ENCODE peak calls at places on chromosomes 6 and 20, in ten cellular contexts. One of them, this sample, is unnamed.
A peak's percentile ranks its signal among the peaks of the same experiment; 100 is the strongest.

GRCh38 chr6:79250559-79250958 is 16.1 kb upstream of the HMGN3 start:
- DNase-seq in osteocyte: no peak
- DNase-seq in cardiac muscle cell: no peak
- DNase-seq in foreskin fibroblast: no peak
- DNase-seq in fibroblast of pulmonary artery: no peak
- DNase-seq in progenitor cell of endocrine pancreas: no peak
- DNase-seq in epithelial cell of esophagus: no peak
- DNase-seq in K562: no peak
- DNase-seq in mammary epithelial cell: no peak
- DNase-seq in body of pancreas: no peak
- DNase-seq in this sample: no peak

GRCh38 chr6:149864578-149865535 is 698 bp upstream of the LRP11 start:
- DNase-seq in osteocyte: no peak
- DNase-seq in cardiac muscle cell: peak; percentile 61
- DNase-seq in foreskin fibroblast: peak; percentile 86
- DNase-seq in fibroblast of pulmonary artery: peak; percentile 81
- DNase-seq in progenitor cell of endocrine pancreas: no peak
- DNase-seq in epithelial cell of esophagus: peak; percentile 78
- DNase-seq in K562: peak; percentile 68
- DNase-seq in mammary epithelial cell: peak; percentile 52
- DNase-seq in body of pancreas: peak; percentile 54
- DNase-seq in this sample: peak; percentile 3

GRCh38 chr6:111484655-111484974 is 1.6 kb upstream of the REV3L start:
- DNase-seq in osteocyte: no peak
- DNase-seq in cardiac muscle cell: no peak
- DNase-seq in foreskin fibroblast: peak; percentile 26
- DNase-seq in fibroblast of pulmonary artery: no peak
- DNase-seq in progenitor cell of endocrine pancreas: no peak
- DNase-seq in epithelial cell of esophagus: no peak
- DNase-seq in K562: no peak
- DNase-seq in mammary epithelial cell: no peak
- DNase-seq in body of pancreas: no peak
- DNase-seq in this sample: no peak

GRCh38 chr6:33740204-33740608 is 6.5 kb downstream of the IP6K3 start:
- DNase-seq in osteocyte: no peak
- DNase-seq in cardiac muscle cell: no peak
- DNase-seq in foreskin fibroblast: peak; percentile 66
- DNase-seq in fibroblast of pulmonary artery: peak; percentile 32
- DNase-seq in progenitor cell of endocrine pancreas: no peak
- DNase-seq in epithelial cell of esophagus: no peak
- DNase-seq in K562: no peak
- DNase-seq in mammary epithelial cell: no peak
- DNase-seq in body of pancreas: peak; percentile 62
- DNase-seq in this sample: no peak

GRCh38 chr6:83183082-83183828 is 9.8 kb downstream of the PGM3 start:
- DNase-seq in osteocyte: no peak
- DNase-seq in cardiac muscle cell: no peak
- DNase-seq in foreskin fibroblast: peak; percentile 94
- DNase-seq in fibroblast of pulmonary artery: peak; percentile 97
- DNase-seq in progenitor cell of endocrine pancreas: no peak
- DNase-seq in epithelial cell of esophagus: peak; percentile 94
- DNase-seq in K562: no peak
- DNase-seq in mammary epithelial cell: peak; percentile 98
- DNase-seq in body of pancreas: no peak
- DNase-seq in this sample: no peak

GRCh38 chr20:46293084-46293483 is 15.2 kb downstream of the CDH22 start:
- DNase-seq in osteocyte: no peak
- DNase-seq in cardiac muscle cell: peak; percentile 92
- DNase-seq in foreskin fibroblast: peak; percentile 69
- DNase-seq in fibroblast of pulmonary artery: peak; percentile 68
- DNase-seq in progenitor cell of endocrine pancreas: peak; percentile 25
- DNase-seq in epithelial cell of esophagus: peak; percentile 67
- DNase-seq in K562: peak; percentile 38
- DNase-seq in mammary epithelial cell: peak; percentile 37
- DNase-seq in body of pancreas: no peak
- DNase-seq in this sample: no peak

GRCh38 chr6:29005183-29005885 is at the start of gene ZNF311:
- DNase-seq in osteocyte: no peak
- DNase-seq in cardiac muscle cell: peak; percentile 35
- DNase-seq in foreskin fibroblast: peak; percentile 86
- DNase-seq in fibroblast of pulmonary artery: peak; percentile 79
- DNase-seq in progenitor cell of endocrine pancreas: no peak
- DNase-seq in epithelial cell of esophagus: peak; percentile 77
- DNase-seq in K562: peak; percentile 61
- DNase-seq in mammary epithelial cell: peak; percentile 69
- DNase-seq in body of pancreas: peak; percentile 64
- DNase-seq in this sample: no peak

GRCh38 chr6:34358389-34358906 is 34.0 kb downstream of the NUDT3 start:
- DNase-seq in osteocyte: no peak
- DNase-seq in cardiac muscle cell: peak; percentile 27
- DNase-seq in foreskin fibroblast: peak; percentile 88
- DNase-seq in fibroblast of pulmonary artery: peak; percentile 49
- DNase-seq in progenitor cell of endocrine pancreas: no peak
- DNase-seq in epithelial cell of esophagus: no peak
- DNase-seq in K562: no peak
- DNase-seq in mammary epithelial cell: no peak
- DNase-seq in body of pancreas: peak; percentile 51
- DNase-seq in this sample: no peak

GRCh38 chr6:90436403-90436802 is 139.8 kb upstream of the BACH2 start:
- DNase-seq in osteocyte: no peak
- DNase-seq in cardiac muscle cell: no peak
- DNase-seq in foreskin fibroblast: no peak
- DNase-seq in fibroblast of pulmonary artery: no peak
- DNase-seq in progenitor cell of endocrine pancreas: no peak
- DNase-seq in epithelial cell of esophagus: no peak
- DNase-seq in K562: no peak
- DNase-seq in mammary epithelial cell: peak; percentile 39
- DNase-seq in body of pancreas: no peak
- DNase-seq in this sample: no peak

GRCh38 chr6:2222275-2222842 is 23.0 kb downstream of the GMDS start:
- DNase-seq in osteocyte: no peak
- DNase-seq in cardiac muscle cell: no peak
- DNase-seq in foreskin fibroblast: no peak
- DNase-seq in fibroblast of pulmonary artery: no peak
- DNase-seq in progenitor cell of endocrine pancreas: no peak
- DNase-seq in epithelial cell of esophagus: peak; percentile 50
- DNase-seq in K562: no peak
- DNase-seq in mammary epithelial cell: no peak
- DNase-seq in body of pancreas: no peak
- DNase-seq in this sample: no peak

GRCh38 chr6:65450451-65450850 is 256.6 kb downstream of the EYS start:
- DNase-seq in osteocyte: no peak
- DNase-seq in cardiac muscle cell: no peak
- DNase-seq in foreskin fibroblast: no peak
- DNase-seq in fibroblast of pulmonary artery: no peak
- DNase-seq in progenitor cell of endocrine pancreas: no peak
- DNase-seq in epithelial cell of esophagus: no peak
- DNase-seq in K562: no peak
- DNase-seq in mammary epithelial cell: no peak
- DNase-seq in body of pancreas: no peak
- DNase-seq in this sample: no peak

GRCh38 chr6:20876016-20876415 is 341.8 kb downstream of the CDKAL1 start:
- DNase-seq in osteocyte: no peak
- DNase-seq in cardiac muscle cell: no peak
- DNase-seq in foreskin fibroblast: peak; percentile 86
- DNase-seq in fibroblast of pulmonary artery: peak; percentile 50
- DNase-seq in progenitor cell of endocrine pancreas: no peak
- DNase-seq in epithelial cell of esophagus: no peak
- DNase-seq in K562: no peak
- DNase-seq in mammary epithelial cell: peak; percentile 55
- DNase-seq in body of pancreas: no peak
- DNase-seq in this sample: no peak

GRCh38 chr6:144173971-144174370 is 23.7 kb downstream of the STX11 start:
- DNase-seq in osteocyte: no peak
- DNase-seq in cardiac muscle cell: no peak
- DNase-seq in foreskin fibroblast: no peak
- DNase-seq in fibroblast of pulmonary artery: no peak
- DNase-seq in progenitor cell of endocrine pancreas: no peak
- DNase-seq in epithelial cell of esophagus: no peak
- DNase-seq in K562: no peak
- DNase-seq in mammary epithelial cell: no peak
- DNase-seq in body of pancreas: no peak
- DNase-seq in this sample: no peak

GRCh38 chr6:67131827-67132226 is 1424.8 kb upstream of the EYS start:
- DNase-seq in osteocyte: no peak
- DNase-seq in cardiac muscle cell: no peak
- DNase-seq in foreskin fibroblast: peak; percentile 28
- DNase-seq in fibroblast of pulmonary artery: peak; percentile 18
- DNase-seq in progenitor cell of endocrine pancreas: no peak
- DNase-seq in epithelial cell of esophagus: peak; percentile 2
- DNase-seq in K562: no peak
- DNase-seq in mammary epithelial cell: no peak
- DNase-seq in body of pancreas: no peak
- DNase-seq in this sample: no peak

GRCh38 chr20:48722737-48723191 is 105.0 kb downstream of the PREX1 start:
- DNase-seq in osteocyte: peak; percentile 92
- DNase-seq in cardiac muscle cell: no peak
- DNase-seq in foreskin fibroblast: peak; percentile 82
- DNase-seq in fibroblast of pulmonary artery: peak; percentile 62
- DNase-seq in progenitor cell of endocrine pancreas: no peak
- DNase-seq in epithelial cell of esophagus: no peak
- DNase-seq in K562: no peak
- DNase-seq in mammary epithelial cell: no peak
- DNase-seq in body of pancreas: peak; percentile 51
- DNase-seq in this sample: no peak

GRCh38 chr6:10478187-10479040 is 42.7 kb upstream of the GCNT2 start:
- DNase-seq in osteocyte: no peak
- DNase-seq in cardiac muscle cell: peak; percentile 47
- DNase-seq in foreskin fibroblast: peak; percentile 66
- DNase-seq in fibroblast of pulmonary artery: peak; percentile 53
- DNase-seq in progenitor cell of endocrine pancreas: no peak
- DNase-seq in epithelial cell of esophagus: peak; percentile 60
- DNase-seq in K562: peak; percentile 59
- DNase-seq in mammary epithelial cell: peak; percentile 30
- DNase-seq in body of pancreas: no peak
- DNase-seq in this sample: no peak

GRCh38 chr6:52994789-52995078 is 350 bp downstream of the GSTA4 start:
- DNase-seq in osteocyte: no peak
- DNase-seq in cardiac muscle cell: peak; percentile 58
- DNase-seq in foreskin fibroblast: peak; percentile 46
- DNase-seq in fibroblast of pulmonary artery: peak; percentile 13
- DNase-seq in progenitor cell of endocrine pancreas: no peak
- DNase-seq in epithelial cell of esophagus: no peak
- DNase-seq in K562: peak; percentile 24
- DNase-seq in mammary epithelial cell: no peak
- DNase-seq in body of pancreas: peak; percentile 47
- DNase-seq in this sample: peak; percentile 27

GRCh38 chr6:48736486-48737206 is 625.6 kb upstream of the PTCHD4 start:
- DNase-seq in osteocyte: no peak
- DNase-seq in cardiac muscle cell: no peak
- DNase-seq in foreskin fibroblast: peak; percentile 82
- DNase-seq in fibroblast of pulmonary artery: peak; percentile 24
- DNase-seq in progenitor cell of endocrine pancreas: no peak
- DNase-seq in epithelial cell of esophagus: peak; percentile 25
- DNase-seq in K562: peak; percentile 12
- DNase-seq in mammary epithelial cell: peak; percentile 1
- DNase-seq in body of pancreas: no peak
- DNase-seq in this sample: no peak

GRCh38 chr6:5995705-5996686 is 10.7 kb downstream of the NRN1 start:
- DNase-seq in osteocyte: no peak
- DNase-seq in cardiac muscle cell: peak; percentile 75
- DNase-seq in foreskin fibroblast: peak; percentile 74
- DNase-seq in fibroblast of pulmonary artery: peak; percentile 11
- DNase-seq in progenitor cell of endocrine pancreas: peak; percentile 44
- DNase-seq in epithelial cell of esophagus: peak; percentile 14
- DNase-seq in K562: peak; percentile 71
- DNase-seq in mammary epithelial cell: peak; percentile 58
- DNase-seq in body of pancreas: peak; percentile 48
- DNase-seq in this sample: no peak
- TF ChIP-seq CTCF in osteocyte: peak; percentile 42
- TF ChIP-seq CTCF in cardiac muscle cell: peak; percentile 30
- TF ChIP-seq CTCF in foreskin fibroblast: peak; percentile 27
- TF ChIP-seq CTCF in fibroblast of pulmonary artery: no peak
- TF ChIP-seq CTCF in progenitor cell of endocrine pancreas: peak; percentile 47
- TF ChIP-seq CTCF in epithelial cell of esophagus: peak; percentile 17
- TF ChIP-seq CTCF in K562: no peak
- TF ChIP-seq CTCF in mammary epithelial cell: no peak
- TF ChIP-seq CTCF in body of pancreas: no peak
- TF ChIP-seq CTCF in this sample: no peak

GRCh38 chr6:5401845-5402738 is 140.8 kb downstream of the FARS2 start:
- DNase-seq in osteocyte: no peak
- DNase-seq in cardiac muscle cell: peak; percentile 22
- DNase-seq in foreskin fibroblast: peak; percentile 41
- DNase-seq in fibroblast of pulmonary artery: peak; percentile 64
- DNase-seq in progenitor cell of endocrine pancreas: no peak
- DNase-seq in epithelial cell of esophagus: peak; percentile 34
- DNase-seq in K562: no peak
- DNase-seq in mammary epithelial cell: no peak
- DNase-seq in body of pancreas: no peak
- DNase-seq in this sample: no peak
- TF ChIP-seq CTCF in osteocyte: peak; percentile 49
- TF ChIP-seq CTCF in cardiac muscle cell: peak; percentile 46
- TF ChIP-seq CTCF in foreskin fibroblast: peak; percentile 17
- TF ChIP-seq CTCF in fibroblast of pulmonary artery: peak; percentile 65
- TF ChIP-seq CTCF in progenitor cell of endocrine pancreas: peak; percentile 49
- TF ChIP-seq CTCF in epithelial cell of esophagus: peak; percentile 41
- TF ChIP-seq CTCF in K562: peak; percentile 82
- TF ChIP-seq CTCF in mammary epithelial cell: peak; percentile 43
- TF ChIP-seq CTCF in body of pancreas: peak; percentile 11
- TF ChIP-seq CTCF in this sample: peak; percentile 30

GRCh38 chr6:130313206-130313605 is 52.6 kb upstream of the TMEM200A start:
- DNase-seq in osteocyte: no peak
- DNase-seq in cardiac muscle cell: no peak
- DNase-seq in foreskin fibroblast: no peak
- DNase-seq in fibroblast of pulmonary artery: no peak
- DNase-seq in progenitor cell of endocrine pancreas: no peak
- DNase-seq in epithelial cell of esophagus: no peak
- DNase-seq in K562: no peak
- DNase-seq in mammary epithelial cell: no peak
- DNase-seq in body of pancreas: no peak
- DNase-seq in this sample: no peak
- TF ChIP-seq CTCF in osteocyte: no peak
- TF ChIP-seq CTCF in cardiac muscle cell: no peak
- TF ChIP-seq CTCF in foreskin fibroblast: no peak
- TF ChIP-seq CTCF in fibroblast of pulmonary artery: peak; percentile 4
- TF ChIP-seq CTCF in progenitor cell of endocrine pancreas: peak; percentile 30
- TF ChIP-seq CTCF in epithelial cell of esophagus: no peak
- TF ChIP-seq CTCF in K562: no peak
- TF ChIP-seq CTCF in mammary epithelial cell: no peak
- TF ChIP-seq CTCF in body of pancreas: no peak
- TF ChIP-seq CTCF in this sample: no peak

GRCh38 chr6:157235600-157236039 is 87.7 kb downstream of the TMEM242 start:
- DNase-seq in osteocyte: no peak
- DNase-seq in cardiac muscle cell: peak; percentile 71
- DNase-seq in foreskin fibroblast: peak; percentile 76
- DNase-seq in fibroblast of pulmonary artery: peak; percentile 55
- DNase-seq in progenitor cell of endocrine pancreas: peak; percentile 34
- DNase-seq in epithelial cell of esophagus: peak; percentile 56
- DNase-seq in K562: no peak
- DNase-seq in mammary epithelial cell: peak; percentile 16
- DNase-seq in body of pancreas: peak; percentile 75
- DNase-seq in this sample: no peak
- TF ChIP-seq CTCF in osteocyte: peak; percentile 70
- TF ChIP-seq CTCF in cardiac muscle cell: peak; percentile 73
- TF ChIP-seq CTCF in foreskin fibroblast: peak; percentile 62
- TF ChIP-seq CTCF in fibroblast of pulmonary artery: peak; percentile 54
- TF ChIP-seq CTCF in progenitor cell of endocrine pancreas: peak; percentile 78
- TF ChIP-seq CTCF in epithelial cell of esophagus: peak; percentile 59
- TF ChIP-seq CTCF in K562: no peak
- TF ChIP-seq CTCF in mammary epithelial cell: peak; percentile 49
- TF ChIP-seq CTCF in body of pancreas: peak; percentile 74
- TF ChIP-seq CTCF in this sample: peak; percentile 68